ENCODE peak calls at places on chromosomes 13 and 19, in five cellular contexts. I is HT1080, P is NCI-H774, X is substantia nigra, D is activated T-cell treated with anti-CD3 and anti-CD28 coated beads for 1 hour. W is an unnamed sample.

GRCh38 chr13:33271759-33272158 is 13.8 kb downstream of the STARD13 start:
- DNase-seq in D (no peak), P (no peak), I (no peak), X (no peak), W (no peak)

GRCh38 chr13:40589285-40590109 is 76.9 kb downstream of the FOXO1 start:
- DNase-seq in I (peak), P (no peak), D (no peak), X (no peak), W (peak)

GRCh38 chr19:48170817-48171347 is 402 bp downstream of the ZSWIM9 start:
- DNase-seq in D (no peak), X (no peak), I (no peak), P (no peak), W (no peak)

GRCh38 chr19:10227215-10227971 is 3.7 kb downstream of the S1PR2 start:
- DNase-seq in P (no peak), I (no peak), X (peak), D (no peak), W (no peak)

GRCh38 chr19:39100500-39101166 is 16.5 kb downstream of the ACP7 start:
- DNase-seq in X (no peak), D (no peak), I (no peak), P (no peak), W (no peak)

GRCh38 chr19:30106417-30107095 is 164.5 kb downstream of the URI1 start:
- DNase-seq in X (no peak), D (no peak), I (no peak), P (no peak), W (no peak)

GRCh38 chr19:10173527-10173926 is 21.2 kb downstream of the DNMT1 start:
- DNase-seq in P (no peak), I (peak), D (no peak), X (no peak), W (no peak)

GRCh38 chr19:18093439-18094161 is 4.0 kb upstream of the MAST3 start:
- DNase-seq in I (peak), X (no peak), D (no peak), P (no peak), W (no peak)